ENCODE peak calls at places on chromosomes 16 and 17, in six cellular contexts. One of them, this sample, is unnamed.

GRCh38 chr17:42913527-42913926 is 12.9 kb downstream of the G6PC1 start:
- DNase-seq in GM23248: no peak
- DNase-seq in PC-3: peak
- DNase-seq in HCT116: no peak
- DNase-seq in SK-N-SH: no peak
- DNase-seq in MM.1S: no peak
- DNase-seq in this sample: no peak

GRCh38 chr17:45123930-45124796 is 8.2 kb downstream of the PLCD3 start:
- DNase-seq in GM23248: peak
- DNase-seq in PC-3: peak
- DNase-seq in HCT116: peak
- DNase-seq in SK-N-SH: peak
- DNase-seq in MM.1S: no peak
- DNase-seq in this sample: no peak

GRCh38 chr16:84726079-84726669 is 26.4 kb downstream of the USP10 start:
- DNase-seq in GM23248: peak
- DNase-seq in PC-3: peak
- DNase-seq in HCT116: peak
- DNase-seq in SK-N-SH: peak
- DNase-seq in MM.1S: peak
- DNase-seq in this sample: peak

GRCh38 chr17:72244494-72244893 is 123.7 kb downstream of the SOX9 start:
- DNase-seq in GM23248: no peak
- DNase-seq in PC-3: peak
- DNase-seq in HCT116: no peak
- DNase-seq in SK-N-SH: no peak
- DNase-seq in MM.1S: no peak
- DNase-seq in this sample: no peak

GRCh38 chr17:4901648-4902344 is 1.1 kb downstream of the CHRNE start:
- DNase-seq in GM23248: no peak
- DNase-seq in PC-3: no peak
- DNase-seq in HCT116: no peak
- DNase-seq in SK-N-SH: peak
- DNase-seq in MM.1S: no peak
- DNase-seq in this sample: no peak

GRCh38 chr16:13313351-13313750 is 412.0 kb downstream of the SHISA9 start:
- DNase-seq in GM23248: no peak
- DNase-seq in PC-3: no peak
- DNase-seq in HCT116: no peak
- DNase-seq in SK-N-SH: no peak
- DNase-seq in MM.1S: no peak
- DNase-seq in this sample: no peak

GRCh38 chr16:51056331-51056730 is 94.7 kb downstream of the SALL1 start:
- DNase-seq in GM23248: peak
- DNase-seq in PC-3: no peak
- DNase-seq in HCT116: no peak
- DNase-seq in SK-N-SH: no peak
- DNase-seq in MM.1S: no peak
- DNase-seq in this sample: no peak

GRCh38 chr17:17732892-17733670 is 51.8 kb downstream of the RAI1 start:
- DNase-seq in GM23248: peak
- DNase-seq in PC-3: peak
- DNase-seq in HCT116: no peak
- DNase-seq in SK-N-SH: no peak
- DNase-seq in MM.1S: no peak
- DNase-seq in this sample: no peak

GRCh38 chr17:77322534-77323412 is 182.0 kb downstream of the SEC14L1 start:
- DNase-seq in GM23248: peak
- DNase-seq in PC-3: peak
- DNase-seq in HCT116: peak
- DNase-seq in SK-N-SH: peak
- DNase-seq in MM.1S: no peak
- DNase-seq in this sample: peak

GRCh38 chr16:2692948-2693651 is 10.8 kb downstream of the KCTD5 start:
- DNase-seq in GM23248: no peak
- DNase-seq in PC-3: no peak
- DNase-seq in HCT116: no peak
- DNase-seq in SK-N-SH: no peak
- DNase-seq in MM.1S: no peak
- DNase-seq in this sample: peak
- H3K27ac ChIP-seq in GM23248: no peak
- H3K27ac ChIP-seq in PC-3: no peak
- H3K27ac ChIP-seq in HCT116: no peak
- H3K27ac ChIP-seq in SK-N-SH: no peak
- H3K27ac ChIP-seq in MM.1S: no peak
- H3K27ac ChIP-seq in this sample: peak

GRCh38 chr17:29582767-29583166 is 6.7 kb downstream of the GIT1 start:
- DNase-seq in GM23248: no peak
- DNase-seq in PC-3: no peak
- DNase-seq in HCT116: no peak
- DNase-seq in SK-N-SH: no peak
- DNase-seq in MM.1S: no peak
- DNase-seq in this sample: no peak

GRCh38 chr17:29582254-29582765 is 7.1 kb downstream of the GIT1 start:
- DNase-seq in GM23248: no peak
- DNase-seq in PC-3: no peak
- DNase-seq in HCT116: no peak
- DNase-seq in SK-N-SH: no peak
- DNase-seq in MM.1S: no peak
- DNase-seq in this sample: no peak

GRCh38 chr17:29583324-29584248 is 5.9 kb downstream of the GIT1 start:
- DNase-seq in GM23248: no peak
- DNase-seq in PC-3: no peak
- DNase-seq in HCT116: no peak
- DNase-seq in SK-N-SH: peak
- DNase-seq in MM.1S: no peak
- DNase-seq in this sample: no peak

GRCh38 chr17:29579866-29580771 is 9.3 kb downstream of the GIT1 start:
- DNase-seq in GM23248: peak
- DNase-seq in PC-3: peak
- DNase-seq in HCT116: peak
- DNase-seq in SK-N-SH: peak
- DNase-seq in MM.1S: peak
- DNase-seq in this sample: peak

GRCh38 chr17:29581583-29582253 is 7.7 kb downstream of the GIT1 start:
- DNase-seq in GM23248: no peak
- DNase-seq in PC-3: no peak
- DNase-seq in HCT116: no peak
- DNase-seq in SK-N-SH: peak
- DNase-seq in MM.1S: no peak
- DNase-seq in this sample: no peak
- H3K9ac ChIP-seq in GM23248: no peak
- H3K9ac ChIP-seq in PC-3: no peak
- H3K9ac ChIP-seq in HCT116: no peak
- H3K9ac ChIP-seq in SK-N-SH: no peak
- H3K9ac ChIP-seq in MM.1S: no peak
- H3K9ac ChIP-seq in this sample: no peak

DNA sequence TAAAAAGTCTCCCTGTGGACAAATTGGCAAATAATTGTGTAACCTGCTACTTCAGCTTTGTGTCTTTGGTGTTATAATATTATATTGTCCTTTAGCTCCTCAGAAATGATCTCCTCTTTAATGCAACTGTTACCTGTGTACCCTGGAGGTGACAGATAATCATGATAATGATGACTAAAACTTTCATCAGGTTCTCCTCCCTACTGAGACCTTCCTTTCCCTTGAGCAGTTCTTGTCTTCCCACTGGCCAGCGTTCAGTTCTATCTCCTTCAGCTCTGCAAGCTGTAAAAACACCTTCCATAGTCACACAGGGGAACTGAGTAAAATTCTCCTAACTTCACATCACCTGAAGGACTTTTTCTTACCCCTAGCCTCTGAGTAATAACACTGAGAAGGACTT is 14.6 kb downstream of the KRT12 start:
- DNase-seq in GM23248: no peak
- DNase-seq in PC-3: no peak
- DNase-seq in HCT116: no peak
- DNase-seq in SK-N-SH: no peak
- DNase-seq in MM.1S: no peak
- DNase-seq in this sample: no peak
- TF ChIP-seq EZH2phosphoT487 in GM23248: no peak
- TF ChIP-seq EZH2phosphoT487 in PC-3: no peak
- TF ChIP-seq EZH2phosphoT487 in HCT116: no peak
- TF ChIP-seq EZH2phosphoT487 in SK-N-SH: no peak
- TF ChIP-seq EZH2phosphoT487 in MM.1S: no peak
- TF ChIP-seq EZH2phosphoT487 in this sample: no peak

GRCh38 chr16:81650281-81650680 is 128.8 kb upstream of the PLCG2 start:
- DNase-seq in GM23248: no peak
- DNase-seq in PC-3: no peak
- DNase-seq in HCT116: no peak
- DNase-seq in SK-N-SH: no peak
- DNase-seq in MM.1S: no peak
- DNase-seq in this sample: no peak
- H3K27ac ChIP-seq in GM23248: no peak
- H3K27ac ChIP-seq in PC-3: no peak
- H3K27ac ChIP-seq in HCT116: no peak
- H3K27ac ChIP-seq in SK-N-SH: no peak
- H3K27ac ChIP-seq in MM.1S: no peak
- H3K27ac ChIP-seq in this sample: no peak

GRCh38 chr17:37741334-37742113 is 3.3 kb downstream of the HNF1B start:
- DNase-seq in GM23248: no peak
- DNase-seq in PC-3: peak
- DNase-seq in HCT116: no peak
- DNase-seq in SK-N-SH: no peak
- DNase-seq in MM.1S: no peak
- DNase-seq in this sample: no peak
- H3K9ac ChIP-seq in GM23248: no peak
- H3K9ac ChIP-seq in PC-3: peak
- H3K9ac ChIP-seq in HCT116: peak
- H3K9ac ChIP-seq in SK-N-SH: no peak
- H3K9ac ChIP-seq in MM.1S: no peak
- H3K9ac ChIP-seq in this sample: no peak

GRCh38 chr17:68319420-68320162 is 28.3 kb downstream of the ARSG start:
- DNase-seq in GM23248: no peak
- DNase-seq in PC-3: no peak
- DNase-seq in HCT116: no peak
- DNase-seq in SK-N-SH: no peak
- DNase-seq in MM.1S: no peak
- DNase-seq in this sample: no peak

GRCh38 chr17:68317458-68317857 is 26.2 kb downstream of the ARSG start:
- DNase-seq in GM23248: no peak
- DNase-seq in PC-3: no peak
- DNase-seq in HCT116: no peak
- DNase-seq in SK-N-SH: no peak
- DNase-seq in MM.1S: no peak
- DNase-seq in this sample: no peak

GRCh38 chr17:68320311-68320865 is 29.1 kb downstream of the ARSG start:
- DNase-seq in GM23248: peak
- DNase-seq in PC-3: no peak
- DNase-seq in HCT116: no peak
- DNase-seq in SK-N-SH: no peak
- DNase-seq in MM.1S: no peak
- DNase-seq in this sample: no peak

GRCh38 chr17:68315930-68316329 is 24.6 kb downstream of the ARSG start:
- DNase-seq in GM23248: no peak
- DNase-seq in PC-3: no peak
- DNase-seq in HCT116: no peak
- DNase-seq in SK-N-SH: no peak
- DNase-seq in MM.1S: no peak
- DNase-seq in this sample: no peak

DNA sequence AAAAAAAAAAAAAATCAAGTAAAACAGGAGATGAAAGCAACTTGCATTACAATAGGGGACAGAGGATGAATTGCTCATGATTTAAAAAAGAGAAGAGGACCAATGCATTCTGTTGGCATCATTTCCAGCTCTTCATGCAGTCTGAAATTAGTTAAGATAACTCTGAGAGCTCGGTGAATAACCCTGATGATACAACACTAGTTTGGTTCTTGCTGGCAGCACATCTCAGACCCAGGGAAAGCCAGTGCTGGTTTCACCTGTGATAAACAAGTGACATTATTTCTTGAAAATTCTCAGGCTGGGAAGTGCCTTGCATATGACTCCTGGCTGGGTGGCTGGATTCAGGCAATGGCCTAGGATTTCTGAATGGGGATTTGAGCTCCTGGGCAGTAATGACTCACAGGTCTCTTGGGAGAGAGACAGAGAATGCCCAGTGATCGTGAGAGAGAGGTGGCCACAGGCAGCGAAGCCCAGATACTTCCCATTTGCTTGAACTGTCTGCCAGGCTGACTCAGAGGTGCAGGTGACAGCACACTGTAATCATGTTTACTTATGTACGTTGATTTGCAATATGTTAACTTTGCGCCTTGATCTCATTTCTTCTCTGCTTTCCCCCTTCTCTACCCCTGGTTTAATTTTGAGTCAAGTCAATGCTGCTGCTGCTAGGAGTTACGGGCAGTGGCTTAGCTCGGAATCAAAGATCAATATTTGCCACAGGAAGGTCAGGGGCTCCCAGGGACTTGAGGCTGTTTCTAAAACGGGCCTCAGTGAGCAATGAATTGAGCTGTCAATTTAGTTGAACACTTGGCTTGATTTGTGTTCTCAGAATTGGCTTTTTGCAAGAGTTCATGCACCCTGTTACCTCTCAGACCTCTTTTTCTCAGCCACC is 27.1 kb downstream of the ARSG start:
- DNase-seq in GM23248: peak
- DNase-seq in PC-3: peak
- DNase-seq in HCT116: peak
- DNase-seq in SK-N-SH: no peak
- DNase-seq in MM.1S: no peak
- DNase-seq in this sample: no peak
- TF ChIP-seq EZH2phosphoT487 in GM23248: no peak
- TF ChIP-seq EZH2phosphoT487 in PC-3: no peak
- TF ChIP-seq EZH2phosphoT487 in HCT116: no peak
- TF ChIP-seq EZH2phosphoT487 in SK-N-SH: no peak
- TF ChIP-seq EZH2phosphoT487 in MM.1S: no peak
- TF ChIP-seq EZH2phosphoT487 in this sample: no peak

This sample was measured in neural progenitor cell.